ENCODE peak calls at places on chromosomes 13 and 19, in six cellular contexts. C is NCI-H1092; R is CD4-positive, alpha-beta T cell; Y is brain microvascular endothelial cell; X is PC-3; L is transverse colon. Q is an unnamed sample.

GRCh38 chr13:24264976-24265375 is 44.4 kb upstream of the C1QTNF9 start:
- DNase-seq in L (peak), C (no peak), R (peak), X (no peak), Y (no peak), Q (no peak)

GRCh38 chr13:112117258-112117954 is 50.5 kb downstream of the SOX1 start:
- DNase-seq in L (no peak), C (no peak), Y (no peak), R (no peak), X (no peak), Q (no peak)

GRCh38 chr19:6801397-6802086 is 29.0 kb downstream of the VAV1 start:
- DNase-seq in L (peak), X (peak), C (no peak), Y (no peak), R (peak), Q (peak)

GRCh38 chr13:79516590-79516989 is 35.6 kb downstream of the NDFIP2 start:
- DNase-seq in L (no peak), R (no peak), Y (no peak), X (no peak), C (no peak), Q (no peak)

GRCh38 chr13:28819748-28820098 is 416 bp upstream of the MTUS2 start:
- DNase-seq in Y (no peak), R (peak), L (peak), C (peak), X (peak), Q (peak)

GRCh38 chr19:10419646-10420443 is 493 bp upstream of the PDE4A start:
- DNase-seq in X (peak), L (no peak), Y (peak), R (no peak), C (no peak), Q (peak)

GRCh38 chr13:113948034-113948742 is 25.7 kb downstream of the C13orf46 start:
- DNase-seq in L (no peak), R (no peak), C (no peak), Y (no peak), X (no peak), Q (peak)

GRCh38 chr13:43493496-43494000 is 293.2 kb downstream of the ENOX1 start:
- DNase-seq in R (no peak), X (no peak), C (no peak), L (no peak), Y (no peak), Q (no peak)

GRCh38 chr13:83386609-83387008 is 495.7 kb downstream of the SLITRK1 start:
- DNase-seq in L (no peak), Y (no peak), R (no peak), X (no peak), C (no peak), Q (no peak)

GRCh38 chr13:35055705-35056104 is 113.6 kb downstream of the NBEA start:
- DNase-seq in L (no peak), Y (no peak), C (no peak), R (no peak), X (no peak), Q (no peak)

GRCh38 chr19:19105365-19106060 is 32.8 kb downstream of the TMEM161A start:
- DNase-seq in R (no peak), Y (peak), L (peak), X (peak), C (no peak), Q (peak)

GRCh38 chr19:38850976-38851621 is 1.3 kb upstream of the HNRNPL start:
- DNase-seq in R (no peak), L (peak), C (peak), Y (no peak), X (no peak), Q (no peak)

GRCh38 chr13:51284339-51284738 is 55.2 kb upstream of the SERPINE3 start:
- DNase-seq in R (no peak), C (no peak), Y (no peak), L (no peak), X (no peak), Q (no peak)

GRCh38 chr19:45079911-45080469 is 930 bp downstream of the GEMIN7 start:
- DNase-seq in Y (no peak), R (no peak), C (no peak), X (no peak), L (peak), Q (no peak)

GRCh38 chr19:46617566-46618079 is 7.3 kb downstream of the PTGIR start:
- DNase-seq in R (no peak), X (no peak), Y (no peak), C (no peak), L (no peak), Q (no peak)

GRCh38 chr19:11203194-11204075 is 6.1 kb upstream of the KANK2 start:
- DNase-seq in X (peak), R (peak), Y (peak), L (peak), C (peak), Q (peak)

GRCh38 chr19:29837448-29837961 is 25.7 kb downstream of the CCNE1 start:
- DNase-seq in R (no peak), X (no peak), C (no peak), Y (no peak), L (no peak), Q (no peak)

GRCh38 chr19:43809762-43810696 is 7.8 kb upstream of the LYPD5 start:
- DNase-seq in X (peak), L (no peak), Y (peak), C (no peak), R (no peak), Q (peak)